ENCODE peak calls at places on chromosomes 2 and 18, in seven cellular contexts. K is heart left ventricle, M is ascending aorta, Q is transverse colon, H is adrenal gland, W is right lobe of liver, Z is SJSA1. V is an unnamed sample.

GRCh38 chr18:48663931-48664847 is 125.4 kb downstream of the CTIF start:
- DNase-seq in Z (peak; percentile 58), K (peak; percentile 65), Q (peak; percentile 75), M (no peak), H (peak; percentile 65), W (peak; percentile 81), V (peak; percentile 68)

GRCh38 chr2:240602266-240603050 is 15.9 kb downstream of the CAPN10 start:
- DNase-seq in M (peak; percentile 7), K (no peak), Q (peak; percentile 9), W (peak; percentile 44), H (no peak), Z (no peak), V (no peak)

GRCh38 chr2:25885933-25886332 is 7.6 kb upstream of the ASXL2 start:
- DNase-seq in W (no peak), K (no peak), M (no peak), H (no peak), Q (no peak), Z (peak; percentile 67), V (no peak)

GRCh38 chr2:233799087-233799665 is 21.0 kb downstream of the MROH2A start:
- DNase-seq in H (no peak), K (no peak), Q (no peak), W (no peak), Z (no peak), M (no peak), V (no peak)

GRCh38 chr2:81136296-81136695 is 831.7 kb upstream of the LRRTM1 start:
- DNase-seq in K (no peak), W (no peak), Q (no peak), Z (no peak), H (no peak), M (no peak), V (no peak)

GRCh38 chr2:29011650-29012060 is 30.6 kb downstream of the TOGARAM2 start:
- DNase-seq in K (peak; percentile 91), W (no peak), Q (peak; percentile 68), Z (no peak), M (peak; percentile 42), H (peak; percentile 27), V (peak; percentile 84)

GRCh38 chr2:146944601-146945000 is 900.2 kb upstream of the ACVR2A start:
- DNase-seq in M (no peak), H (no peak), Q (no peak), Z (no peak), W (no peak), K (no peak), V (no peak)

GRCh38 chr2:219490600-219491130 is 8.0 kb upstream of the GMPPA start:
- DNase-seq in M (no peak), W (no peak), H (no peak), Q (no peak), Z (no peak), K (no peak), V (no peak)

GRCh38 chr2:176106636-176107539 is at the start of gene HOXD11:
- DNase-seq in W (peak; percentile 60), Q (peak; percentile 66), Z (peak; percentile 19), K (no peak), H (no peak), M (no peak), V (no peak)

GRCh38 chr2:180660207-180660606 is 320.2 kb upstream of the UBE2E3 start:
- DNase-seq in Q (no peak), W (peak; percentile 49), Z (no peak), H (no peak), M (no peak), K (no peak), V (no peak)

GRCh38 chr2:46229134-46230063 is 67.8 kb upstream of the EPAS1 start:
- DNase-seq in Q (no peak), M (no peak), K (no peak), W (no peak), H (no peak), Z (no peak), V (no peak)

GRCh38 chr2:130831356-130831755 is 5.4 kb upstream of the ARHGEF4 start:
- DNase-seq in Z (no peak), M (no peak), H (no peak), Q (no peak), K (no peak), W (no peak), V (no peak)

GRCh38 chr2:31812051-31812798 is 198.6 kb downstream of the MEMO1 start:
- DNase-seq in Q (no peak), H (peak; percentile 69), W (peak; percentile 56), Z (peak; percentile 10), K (no peak), M (no peak), V (no peak)

GRCh38 chr18:74225193-74225840 is 66.4 kb downstream of the CYB5A start:
- DNase-seq in M (no peak), K (no peak), H (peak; percentile 63), W (peak; percentile 77), Z (no peak), Q (no peak), V (no peak)

GRCh38 chr18:3623769-3624545 is 174.0 kb downstream of the TGIF1 start:
- DNase-seq in Z (peak; percentile 98), M (peak; percentile 69), Q (peak; percentile 85), H (peak; percentile 80), W (peak; percentile 95), K (peak; percentile 82), V (peak; percentile 70)

GRCh38 chr2:149132303-149132702 is 93.8 kb downstream of the LYPD6B start:
- DNase-seq in M (no peak), Q (no peak), H (no peak), K (no peak), Z (no peak), W (no peak), V (no peak)

GRCh38 chr2:200586644-200586975 is 796 bp downstream of the AOX1 start:
- DNase-seq in K (no peak), H (no peak), M (no peak), Q (no peak), W (no peak), Z (no peak), V (no peak)

GRCh38 chr2:42906557-42907380 is 114.4 kb upstream of the HAAO start:
- DNase-seq in K (peak; percentile 81), M (no peak), Z (peak; percentile 83), H (no peak), Q (peak; percentile 55), W (no peak), V (peak; percentile 48)

GRCh38 chr2:105373895-105374401 is 24.9 kb downstream of the FHL2 start:
- DNase-seq in K (no peak), M (no peak), Q (no peak), W (no peak), Z (peak; percentile 94), H (no peak), V (no peak)

GRCh38 chr2:168119519-168120141 is 127.8 kb downstream of the STK39 start:
- DNase-seq in H (no peak), M (no peak), Z (peak; percentile 40), K (no peak), Q (no peak), W (no peak), V (no peak)

GRCh38 chr2:42125887-42126594 is 43.1 kb upstream of the EML4 start:
- DNase-seq in W (no peak), Q (peak; percentile 45), M (no peak), K (no peak), H (peak; percentile 24), Z (no peak), V (no peak)

GRCh38 chr18:30775629-30776028 is 266.9 kb downstream of the DSC3 start:
- DNase-seq in M (no peak), W (no peak), Q (no peak), Z (no peak), H (no peak), K (no peak), V (no peak)

GRCh38 chr2:67463810-67464209 is 66.7 kb downstream of the ETAA1 start:
- DNase-seq in K (no peak), W (no peak), Q (no peak), H (no peak), M (no peak), Z (no peak), V (no peak)

GRCh38 chr18:323253-323622 is 55.4 kb upstream of the THOC1 start:
- DNase-seq in Z (peak; percentile 66), Q (no peak), K (no peak), W (no peak), H (no peak), M (no peak), V (no peak)

DNA sequence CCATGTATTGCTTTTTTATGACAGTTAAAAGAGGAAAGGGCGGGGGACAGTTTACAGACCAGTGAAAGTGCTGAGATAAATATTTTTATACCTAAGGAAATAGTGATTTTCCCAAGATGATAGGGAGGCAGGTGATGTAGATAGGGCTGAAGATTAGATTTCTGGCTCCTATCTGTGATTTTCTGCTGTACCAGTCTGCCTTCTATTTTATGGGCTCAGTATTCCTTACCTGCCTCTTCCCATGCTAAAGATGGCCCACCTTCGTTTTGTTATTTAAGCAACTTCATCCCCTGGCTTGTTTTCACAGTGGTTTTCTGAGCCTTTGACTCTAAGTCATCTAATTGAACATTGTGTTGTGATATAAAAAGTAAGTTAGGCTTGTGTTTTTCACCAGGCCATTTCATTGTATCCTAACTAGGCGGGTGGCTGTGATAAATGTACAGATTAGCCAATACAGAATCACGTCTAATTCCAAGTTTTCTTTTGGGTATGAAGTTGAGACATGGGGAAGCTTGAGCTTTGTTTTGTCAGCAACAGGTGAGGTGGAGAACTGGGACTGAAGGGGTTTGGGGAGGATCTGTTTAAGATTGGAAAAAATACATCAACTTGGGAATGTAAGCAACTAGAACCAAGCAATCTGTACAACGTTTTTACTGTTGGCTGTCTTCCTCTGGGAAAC is 5.2 kb downstream of the RPL37A start:
- DNase-seq in W (no peak), K (no peak), H (no peak), Z (no peak), M (no peak), Q (no peak), V (no peak)
- H3K36me3 ChIP-seq in W (peaks cover 8% of the 10 kb centered on the region), K (peaks cover 18% of the 10 kb centered on the region), H (peaks cover 56% of the 10 kb centered on the region), Z (peaks cover 93% of the 10 kb centered on the region), M (peaks cover 56% of the 10 kb centered on the region), Q (peaks cover 34% of the 10 kb centered on the region), V (peaks cover 9% of the 10 kb centered on the region)

GRCh38 chr2:127376265-127376664 is 11.5 kb downstream of the MAP3K2 start:
- DNase-seq in W (no peak), K (no peak), H (no peak), M (no peak), Z (no peak), Q (no peak), V (no peak)
- H3K9me3 ChIP-seq in W (peaks cover 5% of the 10 kb centered on the region), K (peaks cover 16% of the 10 kb centered on the region), H (no peaks in the 10 kb centered on the region), M (no peaks in the 10 kb centered on the region), Z (no peaks in the 10 kb centered on the region), Q (no peaks in the 10 kb centered on the region), V (peaks cover 5% of the 10 kb centered on the region)

GRCh38 chr2:151315381-151315903 is 26.0 kb upstream of the NMI start:
- DNase-seq in Z (no peak), K (peak; percentile 71), M (no peak), W (no peak), H (peak; percentile 25), Q (no peak), V (peak; percentile 37)
- H3K4me3 ChIP-seq in Z (no peak overlapping the region), K (peak overlapping the region; percentile 5), M (no peak overlapping the region), W (no peak overlapping the region), H (no peak overlapping the region), Q (no peak overlapping the region), V (no peak overlapping the region)

GRCh38 chr2:216159161-216159560 is 50.0 kb downstream of the XRCC5 start:
- DNase-seq in K (no peak), H (no peak), M (no peak), Z (no peak), W (no peak), Q (no peak), V (no peak)
- H3K36me3 ChIP-seq in K (peaks cover 40% of the 10 kb centered on the region), H (peaks cover 64% of the 10 kb centered on the region), M (peaks cover 78% of the 10 kb centered on the region), Z (peaks cover 93% of the 10 kb centered on the region), W (peaks cover 3% of the 10 kb centered on the region), Q (peaks cover 66% of the 10 kb centered on the region), V (peaks cover 92% of the 10 kb centered on the region)